ENCODE peak calls at places on chromosomes 16 and 17, in ten cellular contexts. W is IMR-90; Z is amniotic stem cell; M is uterus; C is HuH-7.5; R is stimulated activated CD4-positive, alpha-beta T cell treated with anti-CD3 and anti-CD28 coated beads, Interleukin-1b, Interleukin-23, amount 100 ng/mL, for 1 hour; J is left cardiac atrium; E is cardiac septum; Y is activated effector memory CD4-positive, alpha-beta T cell treated with anti-CD3 and anti-CD28 coated beads, Interleukin-2, amount 50 U/mL, for 16 hours; P is NCI-H1105. I is an unnamed sample.
A peak's percentile ranks its signal among the peaks of the same experiment; 100 is the strongest.

GRCh38 chr16:51390877-51391276 is 239.8 kb upstream of the SALL1 start:
- DNase-seq in W (no peak), Z (no peak), M (no peak), C (no peak), R (no peak), J (no peak), E (no peak), Y (no peak), P (no peak), I (no peak)

GRCh38 chr17:50850640-50851039 is 15.3 kb downstream of the WFIKKN2 start:
- DNase-seq in W (no peak), Z (no peak), M (no peak), C (no peak), R (no peak), J (no peak), E (no peak), Y (no peak), P (no peak), I (no peak)

GRCh38 chr17:33494156-33494555 is 201.1 kb upstream of the ASIC2 start:
- DNase-seq in W (no peak), Z (no peak), M (no peak), C (no peak), R (no peak), J (no peak), E (no peak), Y (no peak), P (no peak), I (no peak)

GRCh38 chr16:80573700-80574120 is 32.9 kb downstream of the DYNLRB2 start:
- DNase-seq in W (no peak), Z (no peak), M (no peak), C (no peak), R (no peak), J (no peak), E (no peak), Y (no peak), P (peak; percentile 64), I (no peak)

GRCh38 chr16:86634290-86634689 is 55.9 kb downstream of the FOXL1 start:
- DNase-seq in W (peak; percentile 33), Z (no peak), M (no peak), C (no peak), R (no peak), J (no peak), E (no peak), Y (no peak), P (no peak), I (no peak)

GRCh38 chr17:34393401-34393800 is 30.4 kb upstream of the CCL1 start:
- DNase-seq in W (no peak), Z (no peak), M (no peak), C (no peak), R (no peak), J (no peak), E (no peak), Y (no peak), P (peak; percentile 89), I (no peak)

GRCh38 chr17:9956474-9957131 is 51.5 kb upstream of the RCVRN start:
- DNase-seq in W (no peak), Z (no peak), M (no peak), C (no peak), R (no peak), J (no peak), E (no peak), Y (no peak), P (no peak), I (no peak)

GRCh38 chr16:349211-349610 is 3.3 kb downstream of the AXIN1 start:
- DNase-seq in W (no peak), Z (no peak), M (no peak), C (no peak), R (no peak), J (no peak), E (no peak), Y (no peak), P (no peak), I (no peak)

GRCh38 chr16:71542377-71542776 is 16.2 kb downstream of the CHST4 start:
- DNase-seq in W (peak; percentile 6), Z (no peak), M (no peak), C (peak; percentile 36), R (no peak), J (peak; percentile 45), E (no peak), Y (peak; percentile 82), P (no peak), I (peak; percentile 49)

GRCh38 chr16:81564368-81565060 is 119.9 kb downstream of the CMIP start:
- DNase-seq in W (no peak), Z (no peak), M (no peak), C (no peak), R (no peak), J (no peak), E (no peak), Y (no peak), P (no peak), I (no peak)